ENCODE peak calls at places on chromosomes 6 and 20, in nine cellular contexts. G is midbrain; P is myocyte; E is NCI-H1092 treated with DMSO at 0.1 percent for 48 hours; J is foreskin fibroblast; A is stimulated activated CD4-positive, alpha-beta T cell treated with anti-CD3 and anti-CD28 coated beads, Interleukin-1b, Interleukin-23, amount 100 ng/mL, for 48 hours; N is H1; W is hepatic stellate cell; Q is HFFc6. V is an unnamed sample.

GRCh38 chr20:33668087-33668790 is 1.5 kb downstream of the ACTL10 start:
- DNase-seq in G (peak; percentile 61), P (no peak), E (no peak), J (no peak), A (peak; percentile 83), N (peak; percentile 92), W (peak; percentile 90), Q (no peak), V (no peak)

GRCh38 chr6:91018586-91018985 is 431.7 kb upstream of the MAP3K7 start:
- DNase-seq in G (no peak), P (no peak), E (no peak), J (no peak), A (no peak), N (no peak), W (no peak), Q (no peak), V (no peak)

GRCh38 chr6:149324428-149324827 is 6.9 kb downstream of the TAB2 start:
- DNase-seq in G (no peak), P (no peak), E (no peak), J (no peak), A (no peak), N (no peak), W (no peak), Q (no peak), V (no peak)

GRCh38 chr6:85113934-85114582 is 335.8 kb upstream of the NT5E start:
- DNase-seq in G (no peak), P (no peak), E (no peak), J (no peak), A (no peak), N (no peak), W (no peak), Q (no peak), V (no peak)

GRCh38 chr20:1566701-1567100 is 9.2 kb upstream of the SIRPD start:
- DNase-seq in G (no peak), P (no peak), E (no peak), J (no peak), A (no peak), N (no peak), W (no peak), Q (peak; percentile 33), V (no peak)

GRCh38 chr20:32189691-32190607 is 17.6 kb downstream of the PLAGL2 start:
- DNase-seq in G (peak; percentile 44), P (peak; percentile 44), E (peak; percentile 64), J (peak; percentile 20), A (peak; percentile 43), N (peak; percentile 86), W (peak; percentile 48), Q (no peak), V (no peak)

GRCh38 chr6:40042232-40042631 is 108.0 kb upstream of the MOCS1 start:
- DNase-seq in G (no peak), P (no peak), E (no peak), J (no peak), A (no peak), N (no peak), W (no peak), Q (no peak), V (no peak)

GRCh38 chr6:11702039-11702795 is 76.4 kb downstream of the ADTRP start:
- DNase-seq in G (no peak), P (no peak), E (no peak), J (peak; percentile 25), A (no peak), N (no peak), W (no peak), Q (peak; percentile 56), V (no peak)

GRCh38 chr6:158869604-158870417 is 50.6 kb upstream of the EZR start:
- DNase-seq in G (peak; percentile 45), P (peak; percentile 92), E (peak; percentile 88), J (peak; percentile 86), A (peak; percentile 95), N (peak; percentile 86), W (peak; percentile 92), Q (peak; percentile 94), V (no peak)

GRCh38 chr6:93886416-93886815 is 467.1 kb upstream of the EPHA7 start:
- DNase-seq in G (no peak), P (no peak), E (no peak), J (no peak), A (no peak), N (no peak), W (no peak), Q (no peak), V (no peak)